ENCODE peak calls at places on chromosomes 13 and 19, in five cellular contexts. One of them, this sample, is unnamed.

GRCh38 chr13:74466015-74466414 is 331.8 kb upstream of the KLF12 start:
- DNase-seq in fibroblast of lung: no peak
- DNase-seq in neuronal stem cell: no peak
- DNase-seq in MM.1S: no peak
- DNase-seq in H1: no peak
- DNase-seq in this sample: peak

GRCh38 chr19:55115446-55116065 is 1.9 kb downstream of the PPP1R12C start:
- DNase-seq in fibroblast of lung: peak
- DNase-seq in neuronal stem cell: no peak
- DNase-seq in MM.1S: no peak
- DNase-seq in H1: no peak
- DNase-seq in this sample: no peak

GRCh38 chr13:105070452-105070851 is 1465.0 kb downstream of the EFNB2 start:
- DNase-seq in fibroblast of lung: no peak
- DNase-seq in neuronal stem cell: no peak
- DNase-seq in MM.1S: no peak
- DNase-seq in H1: no peak
- DNase-seq in this sample: no peak

GRCh38 chr19:7699422-7700127 is 2.4 kb downstream of the FCER2 start:
- DNase-seq in fibroblast of lung: peak
- DNase-seq in neuronal stem cell: no peak
- DNase-seq in MM.1S: no peak
- DNase-seq in H1: no peak
- DNase-seq in this sample: no peak

GRCh38 chr19:29596080-29596479 is 10.0 kb upstream of the POP4 start:
- DNase-seq in fibroblast of lung: no peak
- DNase-seq in neuronal stem cell: no peak
- DNase-seq in MM.1S: no peak
- DNase-seq in H1: no peak
- DNase-seq in this sample: no peak

GRCh38 chr19:14957464-14957863 is 16.2 kb downstream of the OR7C2 start:
- DNase-seq in fibroblast of lung: no peak
- DNase-seq in neuronal stem cell: no peak
- DNase-seq in MM.1S: no peak
- DNase-seq in H1: no peak
- DNase-seq in this sample: no peak

GRCh38 chr13:110273254-110273653 is 33.7 kb downstream of the COL4A1 start:
- DNase-seq in fibroblast of lung: no peak
- DNase-seq in neuronal stem cell: no peak
- DNase-seq in MM.1S: no peak
- DNase-seq in H1: no peak
- DNase-seq in this sample: no peak

GRCh38 chr13:63979951-63980350 is 2564.3 kb upstream of the PCDH20 start:
- DNase-seq in fibroblast of lung: no peak
- DNase-seq in neuronal stem cell: no peak
- DNase-seq in MM.1S: no peak
- DNase-seq in H1: no peak
- DNase-seq in this sample: no peak

GRCh38 chr13:30735025-30735967 is at the start of gene ALOX5AP:
- DNase-seq in fibroblast of lung: no peak
- DNase-seq in neuronal stem cell: no peak
- DNase-seq in MM.1S: peak
- DNase-seq in H1: no peak
- DNase-seq in this sample: no peak

GRCh38 chr13:114105351-114106225 is 26.8 kb downstream of the RASA3 start:
- DNase-seq in fibroblast of lung: no peak
- DNase-seq in neuronal stem cell: no peak
- DNase-seq in MM.1S: no peak
- DNase-seq in H1: no peak
- DNase-seq in this sample: no peak

GRCh38 chr13:111897178-111897845 is 169.6 kb upstream of the SOX1 start:
- DNase-seq in fibroblast of lung: no peak
- DNase-seq in neuronal stem cell: no peak
- DNase-seq in MM.1S: no peak
- DNase-seq in H1: no peak
- DNase-seq in this sample: no peak

GRCh38 chr19:11479470-11480080 is 1.3 kb downstream of the ELAVL3 start:
- DNase-seq in fibroblast of lung: peak
- DNase-seq in neuronal stem cell: peak
- DNase-seq in MM.1S: no peak
- DNase-seq in H1: peak
- DNase-seq in this sample: peak

GRCh38 chr13:80363890-80364503 is 23.1 kb upstream of the SPRY2 start:
- DNase-seq in fibroblast of lung: peak
- DNase-seq in neuronal stem cell: no peak
- DNase-seq in MM.1S: no peak
- DNase-seq in H1: no peak
- DNase-seq in this sample: peak
- H3K4me3 ChIP-seq in fibroblast of lung: peak
- H3K4me3 ChIP-seq in neuronal stem cell: no peak
- H3K4me3 ChIP-seq in MM.1S: no peak
- H3K4me3 ChIP-seq in H1: no peak
- H3K4me3 ChIP-seq in this sample: no peak

GRCh38 chr13:40464349-40464748 is 202.1 kb downstream of the FOXO1 start:
- DNase-seq in fibroblast of lung: no peak
- DNase-seq in neuronal stem cell: no peak
- DNase-seq in MM.1S: no peak
- DNase-seq in H1: no peak
- DNase-seq in this sample: no peak
- H3K9ac ChIP-seq in fibroblast of lung: no peak
- H3K9ac ChIP-seq in neuronal stem cell: no peak
- H3K9ac ChIP-seq in MM.1S: no peak
- H3K9ac ChIP-seq in H1: no peak
- H3K9ac ChIP-seq in this sample: no peak

DNA sequence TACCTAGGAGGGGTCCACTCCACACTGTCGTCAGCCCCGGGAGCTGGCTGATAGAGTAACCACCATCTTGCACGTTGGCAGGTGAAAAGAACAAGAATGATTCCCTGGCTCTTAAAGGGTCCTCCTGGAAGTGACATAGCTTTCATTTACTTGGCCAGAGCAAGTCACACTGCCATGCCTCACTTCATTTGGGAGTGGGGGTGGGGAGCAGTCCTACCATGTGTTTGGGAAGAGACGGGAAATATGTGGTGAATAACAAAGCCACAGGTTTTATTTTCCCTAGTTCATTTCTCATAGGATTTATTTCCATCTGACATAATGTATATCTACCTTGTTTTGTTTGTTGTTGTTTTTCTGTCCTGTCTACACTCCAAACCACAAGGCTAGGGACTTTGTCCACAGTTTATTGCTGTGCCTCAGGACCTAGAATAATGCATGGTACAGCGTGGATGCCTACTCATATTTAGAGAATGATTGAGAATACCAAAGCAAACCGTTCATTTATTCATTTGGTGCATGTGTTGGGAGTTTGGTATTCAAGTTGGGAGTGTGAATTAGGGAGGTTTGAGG is 26.8 kb downstream of the UBAC2 start:
- DNase-seq in fibroblast of lung: no peak
- DNase-seq in neuronal stem cell: no peak
- DNase-seq in MM.1S: no peak
- DNase-seq in H1: no peak
- DNase-seq in this sample: no peak
- H3K27ac ChIP-seq in fibroblast of lung: no peak
- H3K27ac ChIP-seq in neuronal stem cell: no peak
- H3K27ac ChIP-seq in MM.1S: no peak
- H3K27ac ChIP-seq in H1: no peak
- H3K27ac ChIP-seq in this sample: no peak

GRCh38 chr13:28136916-28137315 is 1.4 kb upstream of the PAN3 start:
- DNase-seq in fibroblast of lung: no peak
- DNase-seq in neuronal stem cell: no peak
- DNase-seq in MM.1S: peak
- DNase-seq in H1: no peak
- DNase-seq in this sample: no peak

GRCh38 chr13:28137556-28137955 is 789 bp upstream of the PAN3 start:
- DNase-seq in fibroblast of lung: no peak
- DNase-seq in neuronal stem cell: no peak
- DNase-seq in MM.1S: no peak
- DNase-seq in H1: no peak
- DNase-seq in this sample: peak

GRCh38 chr13:28138756-28139470 is 568 bp downstream of the PAN3 start:
- DNase-seq in fibroblast of lung: peak
- DNase-seq in neuronal stem cell: peak
- DNase-seq in MM.1S: peak
- DNase-seq in H1: peak
- DNase-seq in this sample: peak

GRCh38 chr13:28138012-28138755 is at the start of gene PAN3:
- DNase-seq in fibroblast of lung: peak
- DNase-seq in neuronal stem cell: peak
- DNase-seq in MM.1S: peak
- DNase-seq in H1: peak
- DNase-seq in this sample: peak

GRCh38 chr13:28140433-28141125 is 2.2 kb downstream of the PAN3 start:
- DNase-seq in fibroblast of lung: peak
- DNase-seq in neuronal stem cell: no peak
- DNase-seq in MM.1S: no peak
- DNase-seq in H1: no peak
- DNase-seq in this sample: peak
- H3K4me3 ChIP-seq in fibroblast of lung: peak
- H3K4me3 ChIP-seq in neuronal stem cell: no peak
- H3K4me3 ChIP-seq in MM.1S: peak
- H3K4me3 ChIP-seq in H1: peak
- H3K4me3 ChIP-seq in this sample: peak

GRCh38 chr19:343941-344624 is 513 bp downstream of the MIER2 start:
- DNase-seq in fibroblast of lung: peak
- DNase-seq in neuronal stem cell: peak
- DNase-seq in MM.1S: no peak
- DNase-seq in H1: no peak
- DNase-seq in this sample: peak
- H3K9ac ChIP-seq in fibroblast of lung: peak
- H3K9ac ChIP-seq in neuronal stem cell: peak
- H3K9ac ChIP-seq in MM.1S: no peak
- H3K9ac ChIP-seq in H1: peak
- H3K9ac ChIP-seq in this sample: peak

DNA sequence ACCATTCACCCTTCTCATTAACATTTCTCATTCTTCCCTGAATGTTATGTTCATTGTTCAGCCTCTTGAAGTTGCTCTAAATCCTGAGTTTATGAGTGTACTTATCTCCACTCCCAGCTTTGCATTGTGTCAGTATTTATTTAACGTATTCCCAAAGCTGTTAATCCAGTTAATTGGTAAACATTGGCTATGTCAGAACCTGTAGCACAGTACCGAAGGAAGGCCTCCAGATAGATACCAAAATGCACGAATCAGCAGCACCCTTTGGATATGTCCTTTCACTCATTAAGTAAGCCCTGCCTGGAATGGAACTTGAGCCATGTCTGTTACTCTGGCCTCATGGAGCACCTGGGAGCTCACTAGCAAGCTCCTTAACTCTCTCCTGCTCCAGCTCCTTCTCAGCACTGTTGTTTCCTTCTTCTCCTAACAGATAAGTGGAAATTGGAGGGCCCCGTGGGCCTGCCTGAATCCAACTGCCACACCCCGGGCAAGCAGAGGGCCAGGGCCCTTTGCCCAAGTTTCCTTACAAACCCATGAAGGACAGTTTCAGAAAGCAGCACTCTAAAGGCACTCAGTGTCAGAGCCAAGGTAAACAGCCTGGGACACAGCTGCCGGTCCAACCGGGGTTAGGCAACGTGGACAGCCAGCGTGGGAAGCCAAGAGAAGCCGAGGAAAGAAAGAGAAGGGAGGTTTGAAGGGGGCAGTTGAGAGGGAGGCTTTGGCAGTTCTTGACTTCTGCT is 155.0 kb upstream of the SERP2 start:
- DNase-seq in fibroblast of lung: peak
- DNase-seq in neuronal stem cell: no peak
- DNase-seq in MM.1S: no peak
- DNase-seq in H1: no peak
- DNase-seq in this sample: no peak
- H3K27ac ChIP-seq in fibroblast of lung: no peak
- H3K27ac ChIP-seq in neuronal stem cell: no peak
- H3K27ac ChIP-seq in MM.1S: no peak
- H3K27ac ChIP-seq in H1: no peak
- H3K27ac ChIP-seq in this sample: no peak

DNA sequence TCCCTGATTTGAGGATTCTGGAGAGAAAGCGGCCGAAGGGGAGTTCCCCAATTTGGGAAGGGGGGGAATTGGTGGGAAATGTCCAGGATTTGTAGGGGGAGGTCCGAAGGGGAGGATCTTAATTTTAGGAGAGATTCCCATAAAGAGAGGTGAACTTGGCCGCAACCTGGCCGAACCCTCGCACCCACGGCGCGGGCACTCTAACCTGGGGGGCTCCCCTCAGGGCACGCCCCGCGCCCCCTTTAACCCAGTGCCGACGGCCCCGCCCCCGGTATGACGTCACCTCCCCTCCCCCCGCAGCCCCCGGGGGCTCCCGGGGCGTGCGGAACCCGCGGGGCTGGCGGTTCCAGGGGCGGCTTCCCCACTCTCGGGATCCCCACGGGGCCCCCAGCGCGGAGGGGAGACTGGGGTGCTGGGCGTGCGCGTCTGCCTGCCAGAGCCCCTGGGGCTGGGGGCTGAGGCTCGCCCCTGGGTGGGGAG is 1.1 kb downstream of the PTPRS start:
- DNase-seq in fibroblast of lung: no peak
- DNase-seq in neuronal stem cell: no peak
- DNase-seq in MM.1S: no peak
- DNase-seq in H1: no peak
- DNase-seq in this sample: peak
- H3K4me3 ChIP-seq in fibroblast of lung: peak
- H3K4me3 ChIP-seq in neuronal stem cell: peak
- H3K4me3 ChIP-seq in MM.1S: no peak
- H3K4me3 ChIP-seq in H1: peak
- H3K4me3 ChIP-seq in this sample: peak

DNA sequence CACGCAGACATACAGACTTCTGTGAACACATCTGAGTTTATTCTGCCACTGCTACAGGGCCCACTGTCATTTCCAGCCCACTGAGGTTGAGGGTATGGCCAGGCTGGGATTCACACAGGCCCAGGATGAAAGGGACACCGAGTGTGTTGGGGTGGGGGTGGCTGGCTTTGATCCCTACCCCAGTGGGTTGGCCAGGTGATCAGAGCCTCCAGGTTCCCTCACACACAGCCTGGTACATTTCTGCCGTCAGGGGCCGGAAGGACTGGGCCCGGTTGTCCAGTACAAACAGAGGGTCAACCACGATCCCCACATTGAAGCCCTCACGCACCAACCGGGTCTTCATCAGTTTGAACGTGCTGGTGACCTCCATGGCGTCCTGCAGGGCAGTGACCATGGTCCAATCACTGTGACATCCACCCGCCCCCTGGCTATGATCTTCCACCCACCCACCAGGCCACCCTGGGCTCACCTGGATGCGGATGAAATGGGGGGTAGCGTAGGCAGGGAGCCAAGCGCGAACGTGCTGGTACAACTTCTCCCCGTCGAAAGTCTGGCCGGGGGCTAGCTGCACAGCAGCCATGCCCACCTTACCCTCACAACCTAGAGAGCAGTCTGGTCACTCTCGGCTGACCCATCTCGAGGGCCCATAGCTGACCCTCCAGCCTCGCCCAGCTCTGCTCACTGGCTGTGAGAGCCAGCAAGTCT is 13.3 kb downstream of the SLC27A5 start:
- DNase-seq in fibroblast of lung: no peak
- DNase-seq in neuronal stem cell: no peak
- DNase-seq in MM.1S: no peak
- DNase-seq in H1: no peak
- DNase-seq in this sample: no peak
- H3K9ac ChIP-seq in fibroblast of lung: no peak
- H3K9ac ChIP-seq in neuronal stem cell: peak
- H3K9ac ChIP-seq in MM.1S: no peak
- H3K9ac ChIP-seq in H1: no peak
- H3K9ac ChIP-seq in this sample: no peak

This sample was measured in neural progenitor cell.